ENCODE peak calls at places on chromosomes 13 and 19, in eight cellular contexts. Z is glomerular endothelial cell, A is ELR, V is tibial artery, U is skeletal muscle cell, D is AG09309, K is psoas muscle, T is lower lobe of right lung. I is an unnamed sample.

GRCh38 chr13:36530861-36531590 is 98.7 kb downstream of the CCNA1 start:
- DNase-seq in Z (no peak), A (no peak), V (no peak), U (no peak), D (no peak), K (no peak), T (no peak), I (no peak)

GRCh38 chr19:57903298-57904174 is 12.9 kb downstream of the ZNF417 start:
- DNase-seq in Z (no peak), A (peak; percentile 68), V (no peak), U (no peak), D (peak; percentile 35), K (no peak), T (no peak), I (peak; percentile 36)

GRCh38 chr19:31378404-31378803 is 29.2 kb upstream of the TSHZ3 start:
- DNase-seq in Z (no peak), A (peak; percentile 71), V (no peak), U (peak; percentile 85), D (peak; percentile 89), K (no peak), T (no peak), I (no peak)

GRCh38 chr13:26442541-26442940 is 114.9 kb upstream of the WASF3 start:
- DNase-seq in Z (no peak), A (peak; percentile 9), V (no peak), U (no peak), D (peak; percentile 24), K (no peak), T (no peak), I (no peak)

GRCh38 chr19:58361900-58362271 is 665 bp downstream of the ZNF497 start:
- DNase-seq in Z (no peak), A (peak; percentile 54), V (no peak), U (no peak), D (no peak), K (peak; percentile 76), T (peak; percentile 77), I (no peak)

GRCh38 chr19:18401580-18402112 is 4.2 kb upstream of the LRRC25 start:
- DNase-seq in Z (no peak), A (peak; percentile 79), V (peak; percentile 79), U (peak; percentile 30), D (no peak), K (peak; percentile 84), T (peak; percentile 86), I (no peak)

GRCh38 chr19:33311326-33311682 is 9.0 kb upstream of the CEBPA start:
- DNase-seq in Z (no peak), A (no peak), V (no peak), U (no peak), D (no peak), K (peak; percentile 59), T (peak; percentile 71), I (no peak)

GRCh38 chr19:33397536-33398360 is 24.2 kb downstream of the CEBPG start:
- DNase-seq in Z (no peak), A (no peak), V (peak; percentile 56), U (no peak), D (no peak), K (peak; percentile 50), T (peak; percentile 34), I (no peak)

GRCh38 chr19:13764821-13765394 is 586 bp downstream of the MRI1 start:
- DNase-seq in Z (no peak), A (peak; percentile 52), V (no peak), U (no peak), D (no peak), K (peak; percentile 60), T (peak; percentile 66), I (no peak)

GRCh38 chr13:90547272-90547790 is 800.2 kb upstream of the MIR17HG start:
- DNase-seq in Z (no peak), A (no peak), V (no peak), U (no peak), D (no peak), K (no peak), T (no peak), I (no peak)

GRCh38 chr13:25232937-25233515 is 54.3 kb downstream of the MTMR6 start:
- DNase-seq in Z (no peak), A (peak; percentile 59), V (no peak), U (no peak), D (peak; percentile 2), K (no peak), T (no peak), I (no peak)

GRCh38 chr13:67221630-67222226 is 8.4 kb downstream of the PCDH9 start:
- DNase-seq in Z (no peak), A (no peak), V (no peak), U (no peak), D (no peak), K (no peak), T (no peak), I (no peak)

GRCh38 chr13:78978381-78978998 is 319.5 kb upstream of the OBI1 start:
- DNase-seq in Z (peak; percentile 63), A (peak; percentile 70), V (no peak), U (peak; percentile 22), D (peak; percentile 17), K (no peak), T (no peak), I (peak; percentile 60)

GRCh38 chr13:59112375-59112774 is 1051.4 kb downstream of the DIAPH3 start:
- DNase-seq in Z (no peak), A (peak; percentile 51), V (no peak), U (peak; percentile 99), D (no peak), K (no peak), T (no peak), I (peak; percentile 16)

GRCh38 chr13:35720690-35721554 is 244.4 kb upstream of the MAB21L1 start:
- DNase-seq in Z (no peak), A (peak; percentile 77), V (no peak), U (no peak), D (no peak), K (peak; percentile 64), T (peak; percentile 52), I (peak; percentile 14)

I was measured in Jurkat, Clone E6-1.